ENCODE peak calls at places on chromosome 16, in four cellular contexts. C is CD8-positive, alpha-beta T cell; O is head of caudate nucleus; E is T-helper 9 cell. V is an unnamed sample.

GRCh38 chr16:3838600-3839401 is 41.7 kb downstream of the CREBBP start:
- DNase-seq in C (no peak), O (no peak), E (no peak), V (no peak)

GRCh38 chr16:88282221-88283041 is 100.3 kb upstream of the ZNF469 start:
- DNase-seq in E (no peak), O (no peak), C (no peak), V (no peak)

GRCh38 chr16:72948238-72948559 is 99.7 kb downstream of the ZFHX3 start:
- DNase-seq in E (no peak), C (no peak), O (no peak), V (no peak)

GRCh38 chr16:24988593-24989338 is 26.4 kb downstream of the ARHGAP17 start:
- DNase-seq in O (peak), E (no peak), C (no peak), V (no peak)

GRCh38 chr16:73017321-73017720 is 30.6 kb downstream of the ZFHX3 start:
- DNase-seq in C (no peak), O (no peak), E (no peak), V (no peak)

GRCh38 chr16:27330542-27330941 is 16.8 kb downstream of the IL4R start:
- DNase-seq in O (no peak), E (no peak), C (no peak), V (no peak)

GRCh38 chr16:86718118-86718517 is 139.8 kb downstream of the FOXL1 start:
- DNase-seq in C (no peak), E (no peak), O (no peak), V (no peak)

GRCh38 chr16:66273644-66274334 is 92.7 kb upstream of the CDH5 start:
- DNase-seq in C (no peak), E (no peak), O (no peak), V (no peak)

GRCh38 chr16:66578596-66579531 is at the start of gene CMTM2:
- DNase-seq in O (no peak), C (no peak), E (no peak), V (peak)

GRCh38 chr16:4514606-4515005 is 24.0 kb downstream of the CDIP1 start:
- DNase-seq in C (no peak), E (no peak), O (no peak), V (no peak)

GRCh38 chr16:89373355-89374110 is 116.8 kb downstream of the ANKRD11 start:
- DNase-seq in O (peak), C (no peak), E (no peak), V (no peak)

GRCh38 chr16:58417600-58417999 is 25.3 kb downstream of the GINS3 start:
- DNase-seq in C (no peak), O (no peak), E (no peak), V (no peak)

GRCh38 chr16:87971933-87972332 is 20.7 kb downstream of the BANP start:
- DNase-seq in C (no peak), O (no peak), E (no peak), V (no peak)

GRCh38 chr16:16073884-16074781 is 124.7 kb downstream of the ABCC1 start:
- DNase-seq in C (no peak), E (no peak), O (no peak), V (no peak)

GRCh38 chr16:64589836-64590235 is 532.0 kb downstream of the CDH11 start:
- DNase-seq in C (no peak), O (no peak), E (no peak), V (no peak)

GRCh38 chr16:10679921-10680320 is 14.8 kb downstream of the TEKT5 start:
- DNase-seq in E (no peak), C (no peak), O (no peak), V (no peak)

V was measured in activated gamma-delta T cell treated with anti-CD3 and anti-CD28 coated beads, Interleukin-2, amount 50 U/mL, for 16 hours.